ENCODE peak calls at places on chromosomes 13 and 19, in six cellular contexts. V, Z, P, U, H and G are unnamed samples.

GRCh38 chr13:95643814-95644598 is 500 bp downstream of the DZIP1 start:
- DNase-seq in H (peak; percentile 74), V (peak; percentile 88), Z (no peak), U (peak; percentile 67), P (peak; percentile 61), G (peak; percentile 35)

GRCh38 chr13:42762251-42762650 is 19.1 kb upstream of the FAM216B start:
- DNase-seq in Z (no peak), P (no peak), H (peak; percentile 35), U (peak; percentile 66), V (no peak), G (peak; percentile 54)

GRCh38 chr13:97567510-97568243 is 133.7 kb downstream of the RAP2A start:
- DNase-seq in P (peak; percentile 45), U (peak; percentile 83), V (no peak), H (peak; percentile 58), Z (no peak), G (peak; percentile 50)

GRCh38 chr19:52099497-52100138 is 4.1 kb upstream of the ZNF841 start:
- DNase-seq in P (no peak), Z (no peak), V (no peak), H (no peak), U (no peak), G (no peak)

GRCh38 chr13:99374994-99375805 is 68.0 kb upstream of the GPR183 start:
- DNase-seq in V (peak; percentile 43), H (no peak), Z (no peak), P (no peak), U (no peak), G (no peak)

GRCh38 chr13:99614465-99614885 is 113.2 kb downstream of the TM9SF2 start:
- DNase-seq in U (peak; percentile 77), Z (no peak), H (no peak), V (no peak), P (peak; percentile 62), G (no peak)

GRCh38 chr19:47399198-47399597 is 20.1 kb downstream of the MEIS3 start:
- DNase-seq in V (no peak), U (peak; percentile 62), Z (no peak), H (no peak), P (no peak), G (no peak)

GRCh38 chr13:40399756-40400155 is 266.7 kb downstream of the FOXO1 start:
- DNase-seq in P (no peak), V (no peak), Z (no peak), H (no peak), U (no peak), G (no peak)

GRCh38 chr19:18153555-18154134 is 682 bp downstream of the PIK3R2 start:
- DNase-seq in P (no peak), H (no peak), Z (no peak), V (no peak), U (no peak), G (no peak)

GRCh38 chr13:89832827-89833226 is 1514.7 kb upstream of the MIR17HG start:
- DNase-seq in U (peak; percentile 7), V (no peak), P (no peak), H (no peak), Z (no peak), G (peak; percentile 5)

GRCh38 chr13:75153834-75154233 is 328.1 kb downstream of the TBC1D4 start:
- DNase-seq in H (peak; percentile 22), Z (no peak), P (no peak), U (no peak), V (no peak), G (no peak)

GRCh38 chr13:42814868-42815267 is 33.5 kb downstream of the FAM216B start:
- DNase-seq in Z (no peak), H (peak; percentile 80), P (no peak), V (no peak), U (no peak), G (peak; percentile 94)

GRCh38 chr19:34319785-34320184 is 45.2 kb upstream of the GPI start:
- DNase-seq in V (no peak), H (no peak), P (no peak), U (no peak), Z (no peak), G (peak; percentile 80)

GRCh38 chr19:47152632-47153031 is 22.0 kb downstream of the SAE1 start:
- DNase-seq in H (no peak), V (no peak), U (no peak), Z (no peak), P (no peak), G (peak; percentile 47)

GRCh38 chr19:52992109-52993004 is 21.4 kb upstream of the ERVV-1 start:
- DNase-seq in U (peak; percentile 21), H (peak; percentile 23), P (peak; percentile 46), Z (no peak), V (peak; percentile 57), G (no peak)

GRCh38 chr19:54803410-54803809 is at the start of gene KIR2DL4:
- DNase-seq in H (no peak), U (no peak), P (no peak), V (no peak), Z (no peak), G (no peak)

GRCh38 chr13:32391101-32391620 is 36.8 kb downstream of the N4BP2L1 start:
- DNase-seq in V (no peak), P (peak; percentile 80), Z (no peak), H (peak; percentile 9), U (peak; percentile 88), G (no peak)

GRCh38 chr13:51502206-51502651 is 49.4 kb upstream of the INTS6 start:
- DNase-seq in P (no peak), Z (no peak), V (no peak), U (no peak), H (peak; percentile 28), G (peak; percentile 59)

GRCh38 chr13:44758595-44759221 is 182.6 kb upstream of the TSC22D1 start:
- DNase-seq in V (no peak), Z (no peak), P (no peak), U (no peak), H (peak; percentile 91), G (peak; percentile 98)

GRCh38 chr13:105144020-105144419 is 1391.4 kb downstream of the EFNB2 start:
- DNase-seq in U (peak; percentile 62), H (no peak), Z (no peak), P (no peak), V (no peak), G (no peak)

GRCh38 chr19:36111200-36111539 is 227 bp downstream of the OVOL3 start:
- DNase-seq in V (no peak), U (no peak), H (no peak), P (no peak), Z (no peak), G (no peak)

GRCh38 chr13:29583073-29583785 is 12.3 kb downstream of the SLC7A1 start:
- DNase-seq in Z (no peak), U (peak; percentile 57), V (no peak), P (no peak), H (peak; percentile 53), G (peak; percentile 76)

GRCh38 chr13:49499889-49500660 is 4.3 kb downstream of the PHF11 start:
- DNase-seq in V (no peak), P (no peak), U (no peak), Z (no peak), H (peak; percentile 93), G (peak; percentile 90)

GRCh38 chr13:50365683-50366391 is 350.6 kb downstream of the KCNRG start:
- DNase-seq in Z (no peak), V (no peak), H (no peak), U (no peak), P (no peak), G (no peak)

GRCh38 chr19:51971624-51972023 is 15.0 kb downstream of the ZNF350 start:
- DNase-seq in V (no peak), P (no peak), U (peak; percentile 66), Z (no peak), H (peak; percentile 41), G (peak; percentile 13)

GRCh38 chr19:55484571-55485438 is at the start of gene NAT14:
- DNase-seq in V (peak; percentile 97), Z (peak; percentile 86), H (peak; percentile 86), U (peak; percentile 93), P (peak; percentile 91), G (peak; percentile 48)

GRCh38 chr19:923551-924211 is 2.2 kb upstream of the ARID3A start:
- DNase-seq in Z (no peak), V (no peak), H (no peak), U (no peak), P (no peak), G (no peak)

GRCh38 chr19:54481326-54481930 is 8.3 kb upstream of the CDC42EP5 start:
- DNase-seq in U (peak; percentile 77), H (peak; percentile 61), Z (peak; percentile 81), P (peak; percentile 85), V (peak; percentile 82), G (peak; percentile 33)

GRCh38 chr13:110414283-110414682 is 107.2 kb downstream of the COL4A2 start:
- DNase-seq in P (no peak), H (no peak), U (no peak), Z (no peak), V (no peak), G (no peak)
- H3K79me1 ChIP-seq in P (no peaks in the 10 kb centered on the region), H (peaks cover 23% of the 10 kb centered on the region), U (peaks cover 1% of the 10 kb centered on the region), Z (peaks cover 7% of the 10 kb centered on the region), V (peaks cover 4% of the 10 kb centered on the region), G (peaks cover 91% of the 10 kb centered on the region)

GRCh38 chr13:52949744-52950143 is 78.9 kb upstream of the OLFM4 start:
- DNase-seq in H (no peak), V (no peak), U (no peak), Z (no peak), P (no peak), G (no peak)
- H3K18ac ChIP-seq in H (no peak overlapping the region), V (no peak overlapping the region), U (no peak overlapping the region), Z (peak overlapping the region; percentile 41), P (no peak overlapping the region), G (no peak overlapping the region)

GRCh38 chr19:45994456-45994988 is 745 bp upstream of the CCDC61 start:
- DNase-seq in U (no peak), V (no peak), H (no peak), Z (no peak), P (no peak), G (no peak)

GRCh38 chr19:45995715-45996385 is 583 bp downstream of the CCDC61 start:
- DNase-seq in U (no peak), P (no peak), H (peak; percentile 34), Z (no peak), V (no peak), G (peak; percentile 67)

GRCh38 chr19:45985321-45985720 is 9.9 kb upstream of the CCDC61 start:
- DNase-seq in P (no peak), Z (no peak), H (no peak), U (no peak), V (no peak), G (no peak)

GRCh38 chr19:45994989-45995714 is at the start of gene CCDC61:
- DNase-seq in Z (peak; percentile 100), V (peak; percentile 96), H (peak; percentile 100), P (peak; percentile 98), U (peak; percentile 100), G (peak; percentile 99)

DNA sequence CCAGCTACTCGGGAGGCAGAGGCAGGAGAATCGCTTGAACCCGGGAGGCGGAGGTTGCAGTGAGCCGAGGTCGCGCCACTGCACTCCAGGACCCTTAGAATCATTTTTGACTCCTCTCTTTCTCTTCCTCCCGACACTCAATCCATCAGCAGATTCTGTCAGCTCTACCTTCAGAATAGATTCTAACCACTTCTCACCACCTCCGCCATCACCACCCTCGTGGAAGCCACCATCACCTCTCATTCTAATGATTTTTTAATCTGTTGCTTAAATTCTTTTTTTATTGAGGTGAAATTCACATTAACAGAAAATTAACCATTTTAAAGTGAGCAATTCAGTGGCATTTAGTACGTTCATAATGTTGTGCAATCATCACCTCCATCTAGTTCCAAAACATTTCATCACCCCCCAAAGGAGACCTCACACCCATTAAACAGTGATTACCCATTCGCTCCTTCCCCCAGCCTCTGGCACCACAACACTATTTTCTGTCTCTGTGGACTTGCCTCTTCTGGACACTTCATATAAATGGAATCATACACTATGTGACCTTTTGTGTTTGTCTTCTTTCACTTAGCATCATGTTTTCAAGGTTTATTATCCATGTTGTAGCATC is 5.0 kb upstream of the CCDC61 start:
- DNase-seq in U (no peak), V (no peak), P (no peak), Z (no peak), H (no peak), G (no peak)
- H2BK15ac ChIP-seq in U (no peak overlapping the region), V (no peak overlapping the region), P (no peak overlapping the region), Z (no peak overlapping the region), H (no peak overlapping the region), G (no peak overlapping the region)

GRCh38 chr19:2542341-2543069 is 66.6 kb downstream of the GADD45B start:
- DNase-seq in H (peak; percentile 92), Z (no peak), V (no peak), P (peak; percentile 58), U (peak; percentile 70), G (peak; percentile 71)
- H3K79me1 ChIP-seq in H (no peaks in the 10 kb centered on the region), Z (no peaks in the 10 kb centered on the region), V (no peaks in the 10 kb centered on the region), P (no peaks in the 10 kb centered on the region), U (no peaks in the 10 kb centered on the region), G (peaks cover 38% of the 10 kb centered on the region)